ENCODE peak calls at places on chromosomes 11 and 22, in nine cellular contexts. One of them, this sample, is unnamed.

GRCh38 chr11:121741954-121742361 is 289.2 kb upstream of the SORL1-AS1 start:
- ATAC-seq in IMR-90: peak
- ATAC-seq in upper lobe of left lung: peak
- ATAC-seq in central memory CD8-positive, alpha-beta T cell: no peak
- ATAC-seq in GM12878: no peak
- ATAC-seq in CD8-positive, alpha-beta T cell: no peak
- ATAC-seq in right cardiac atrium: peak
- ATAC-seq in HCT116: no peak
- ATAC-seq in sciatic nerve: peak
- ATAC-seq in this sample: peak

GRCh38 chr22:17232406-17232805 is 13.2 kb upstream of the ADA2 start:
- ATAC-seq in GM12878: no peak
- ATAC-seq in upper lobe of left lung: no peak
- ATAC-seq in central memory CD8-positive, alpha-beta T cell: no peak
- ATAC-seq in sciatic nerve: no peak
- ATAC-seq in HCT116: no peak
- ATAC-seq in CD8-positive, alpha-beta T cell: no peak
- ATAC-seq in IMR-90: no peak
- ATAC-seq in right cardiac atrium: no peak
- ATAC-seq in this sample: no peak

GRCh38 chr11:61654397-61654829 is 25.8 kb upstream of the DAGLA start:
- ATAC-seq in HCT116: peak
- ATAC-seq in central memory CD8-positive, alpha-beta T cell: no peak
- ATAC-seq in upper lobe of left lung: peak
- ATAC-seq in CD8-positive, alpha-beta T cell: no peak
- ATAC-seq in IMR-90: no peak
- ATAC-seq in right cardiac atrium: peak
- ATAC-seq in sciatic nerve: peak
- ATAC-seq in GM12878: no peak
- ATAC-seq in this sample: no peak

GRCh38 chr22:49881856-49882255 is 28.2 kb downstream of the ZBED4 start:
- ATAC-seq in CD8-positive, alpha-beta T cell: no peak
- ATAC-seq in HCT116: no peak
- ATAC-seq in sciatic nerve: no peak
- ATAC-seq in upper lobe of left lung: no peak
- ATAC-seq in central memory CD8-positive, alpha-beta T cell: no peak
- ATAC-seq in right cardiac atrium: no peak
- ATAC-seq in IMR-90: no peak
- ATAC-seq in GM12878: peak
- ATAC-seq in this sample: no peak

GRCh38 chr22:40951795-40952602 is 821 bp downstream of the RBX1 start:
- ATAC-seq in right cardiac atrium: peak
- ATAC-seq in CD8-positive, alpha-beta T cell: peak
- ATAC-seq in upper lobe of left lung: no peak
- ATAC-seq in HCT116: no peak
- ATAC-seq in GM12878: peak
- ATAC-seq in central memory CD8-positive, alpha-beta T cell: no peak
- ATAC-seq in IMR-90: peak
- ATAC-seq in sciatic nerve: peak
- ATAC-seq in this sample: peak

GRCh38 chr11:85951049-85951405 is 95.8 kb downstream of the CCDC83 start:
- ATAC-seq in IMR-90: no peak
- ATAC-seq in HCT116: no peak
- ATAC-seq in CD8-positive, alpha-beta T cell: no peak
- ATAC-seq in right cardiac atrium: peak
- ATAC-seq in sciatic nerve: no peak
- ATAC-seq in GM12878: no peak
- ATAC-seq in central memory CD8-positive, alpha-beta T cell: no peak
- ATAC-seq in upper lobe of left lung: no peak
- ATAC-seq in this sample: no peak

GRCh38 chr11:44727114-44727372 is 281 bp downstream of the TSPAN18 start:
- ATAC-seq in upper lobe of left lung: no peak
- ATAC-seq in right cardiac atrium: no peak
- ATAC-seq in IMR-90: no peak
- ATAC-seq in sciatic nerve: no peak
- ATAC-seq in HCT116: no peak
- ATAC-seq in central memory CD8-positive, alpha-beta T cell: peak
- ATAC-seq in CD8-positive, alpha-beta T cell: no peak
- ATAC-seq in GM12878: no peak
- ATAC-seq in this sample: no peak

GRCh38 chr11:102459393-102459792 is 6.8 kb upstream of the TMEM123 start:
- ATAC-seq in CD8-positive, alpha-beta T cell: no peak
- ATAC-seq in upper lobe of left lung: no peak
- ATAC-seq in GM12878: peak
- ATAC-seq in right cardiac atrium: no peak
- ATAC-seq in HCT116: no peak
- ATAC-seq in central memory CD8-positive, alpha-beta T cell: no peak
- ATAC-seq in IMR-90: no peak
- ATAC-seq in sciatic nerve: no peak
- ATAC-seq in this sample: no peak

This sample was measured in SK-N-SH treated with all-trans-retinoic acid at 6 μM for 48 hours.